ENCODE peak calls at places on chromosomes 7 and 10, in five cellular contexts. Z is mammary epithelial cell, H is lower lobe of right lung, X is psoas muscle, T is HepG2. O is an unnamed sample.

GRCh38 chr7:77627307-77627671 is 69.0 kb upstream of the RSBN1L start:
- DNase-seq in Z (peak; percentile 46), H (no peak), X (no peak), T (no peak), O (no peak)

GRCh38 chr10:80540644-80541143 is 3.0 kb downstream of the SH2D4B start:
- DNase-seq in Z (no peak), H (no peak), X (no peak), T (no peak), O (no peak)

GRCh38 chr7:80511964-80512363 is at the start of gene GNAT3:
- DNase-seq in Z (no peak), H (no peak), X (no peak), T (no peak), O (no peak)

GRCh38 chr7:13009517-13009916 is 322.1 kb downstream of the ARL4A start:
- DNase-seq in Z (no peak), H (no peak), X (no peak), T (no peak), O (no peak)

GRCh38 chr10:32795598-32796183 is 162.3 kb downstream of the ITGB1 start:
- DNase-seq in Z (peak; percentile 17), H (no peak), X (no peak), T (peak; percentile 13), O (no peak)

GRCh38 chr7:67301667-67302066 is 305.0 kb downstream of the TYW1 start:
- DNase-seq in Z (no peak), H (no peak), X (no peak), T (no peak), O (no peak)

GRCh38 chr10:51030480-51030879 is 43.8 kb upstream of the PRKG1 start:
- DNase-seq in Z (no peak), H (no peak), X (no peak), T (no peak), O (no peak)

GRCh38 chr7:141220263-141220662 is 146.4 kb downstream of the TMEM178B start:
- DNase-seq in Z (no peak), H (no peak), X (no peak), T (peak; percentile 12), O (no peak)

GRCh38 chr7:127571741-127572505 is 13.5 kb downstream of the GCC1 start:
- DNase-seq in Z (no peak), H (no peak), X (no peak), T (no peak), O (no peak)

GRCh38 chr10:14074062-14074884 is 256.5 kb downstream of the FRMD4A start:
- DNase-seq in Z (peak; percentile 97), H (peak; percentile 83), X (peak; percentile 89), T (peak; percentile 27), O (no peak)

GRCh38 chr10:29858352-29859267 is 200.8 kb downstream of the JCAD start:
- DNase-seq in Z (peak; percentile 84), H (peak; percentile 75), X (peak; percentile 70), T (peak; percentile 34), O (no peak)

GRCh38 chr7:118104812-118105441 is 79.0 kb upstream of the LSM8 start:
- DNase-seq in Z (peak; percentile 33), H (no peak), X (no peak), T (no peak), O (no peak)

DNA sequence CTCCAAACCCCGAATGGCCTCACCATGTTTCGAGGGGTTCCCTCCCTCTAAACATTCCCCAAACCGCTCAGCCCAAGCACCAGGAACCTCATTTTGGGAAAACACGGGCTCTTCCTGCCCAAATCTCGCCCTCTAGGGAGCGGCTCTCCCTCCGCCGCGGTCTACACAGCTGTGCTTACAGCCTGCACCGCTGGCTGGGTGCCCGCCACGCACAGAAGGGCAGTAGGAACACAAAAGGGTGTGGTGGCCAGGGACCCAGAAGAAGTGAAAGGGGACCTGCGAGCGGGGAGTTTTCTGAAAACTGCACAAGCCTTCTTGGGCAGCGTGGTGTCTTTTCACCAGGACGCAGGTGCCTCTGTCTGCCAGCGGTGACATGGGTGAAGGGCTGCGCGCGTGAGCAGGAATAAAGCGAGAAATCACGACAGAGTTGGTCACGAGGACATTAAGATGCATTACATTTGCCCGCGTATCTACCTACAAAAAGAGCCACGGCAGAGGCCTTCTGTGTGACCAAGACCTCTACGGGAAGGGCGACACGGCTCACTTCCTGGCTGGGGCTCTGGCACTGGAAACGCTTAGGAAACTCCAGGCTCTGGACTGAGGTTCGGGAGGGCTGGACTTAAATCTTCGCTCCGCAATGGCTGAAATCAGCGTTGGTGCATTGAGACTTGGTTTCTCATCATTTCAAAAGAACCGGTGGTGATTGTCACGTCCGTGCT is 171.7 kb downstream of the LSM5 start:
- DNase-seq in Z (no peak), H (no peak), X (no peak), T (no peak), O (no peak)
- H3K4me3 ChIP-seq in Z (no peak overlapping the region), H (peak overlapping the region; percentile 30), X (peak overlapping the region; percentile 25), T (no peak overlapping the region), O (no peak overlapping the region)

GRCh38 chr7:55072251-55072650 is 53.4 kb downstream of the EGFR start:
- DNase-seq in Z (no peak), H (no peak), X (no peak), T (no peak), O (no peak)

GRCh38 chr7:55073051-55073511 is 54.3 kb downstream of the EGFR start:
- DNase-seq in Z (peak; percentile 44), H (no peak), X (no peak), T (no peak), O (no peak)

GRCh38 chr7:55070271-55070743 is 51.5 kb downstream of the EGFR start:
- DNase-seq in Z (no peak), H (no peak), X (no peak), T (peak; percentile 47), O (no peak)

GRCh38 chr7:55070839-55071238 is 52.0 kb downstream of the EGFR start:
- DNase-seq in Z (no peak), H (no peak), X (no peak), T (no peak), O (no peak)

GRCh38 chr7:55071411-55072188 is 52.8 kb downstream of the EGFR start:
- DNase-seq in Z (no peak), H (no peak), X (no peak), T (no peak), O (no peak)
- H3K27ac ChIP-seq in Z (peak overlapping the region; percentile 97), H (peak overlapping the region; percentile 77), X (peak overlapping the region; percentile 76), T (peak overlapping the region; percentile 82), O (no peak overlapping the region)

DNA sequence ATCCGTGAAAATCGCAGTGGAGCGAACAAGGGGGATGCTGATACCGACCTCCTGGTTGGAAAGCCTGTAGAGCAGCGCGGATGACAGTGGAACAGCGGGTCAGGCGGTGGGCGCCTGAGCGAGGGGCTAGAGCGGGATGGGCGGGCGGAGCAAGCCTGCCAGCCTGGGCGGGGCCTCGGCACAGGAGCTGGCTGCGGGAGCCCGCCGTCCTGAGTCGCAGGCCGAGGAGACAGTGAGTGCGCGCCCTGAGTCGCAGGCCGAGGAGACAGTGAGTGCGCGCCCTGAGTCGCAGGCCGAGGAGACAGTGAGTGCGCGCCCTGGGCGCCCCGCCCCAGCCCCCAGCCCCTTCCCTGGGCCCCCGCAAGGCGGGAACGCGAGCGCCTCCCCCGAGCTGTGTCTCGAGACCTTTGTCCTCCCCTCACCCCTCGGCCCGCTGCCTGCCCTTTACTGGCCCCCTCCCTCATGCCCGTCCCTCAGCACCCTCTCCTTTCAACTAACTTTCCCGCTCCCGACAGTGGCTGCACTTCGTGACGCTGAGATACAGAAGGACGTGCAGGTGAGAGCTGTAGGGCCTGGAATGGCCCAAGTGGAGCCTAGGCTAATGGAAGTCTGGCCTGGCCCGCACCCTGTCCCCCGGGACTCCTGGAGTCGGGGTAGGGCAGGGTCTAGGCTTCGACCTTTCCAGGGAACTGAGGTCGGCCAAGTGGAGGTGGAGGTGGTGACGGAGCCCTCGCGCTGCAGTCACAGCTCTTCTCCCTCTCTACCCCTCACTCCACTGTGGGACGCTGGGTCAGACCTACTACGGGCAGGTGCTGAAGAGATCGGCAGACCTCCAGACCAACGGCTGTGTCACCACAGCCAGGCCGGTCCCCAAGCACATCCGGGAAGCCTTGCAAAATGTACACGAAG is at the start of gene AS3MT:
- DNase-seq in Z (no peak), H (no peak), X (peak; percentile 31), T (peak; percentile 38), O (peak; percentile 43)
- H3K4me3 ChIP-seq in Z (peak within 1 kb of the TSS; percentile 33), H (peak within 1 kb of the TSS; percentile 57), X (peak within 1 kb of the TSS; percentile 69), T (peak within 1 kb of the TSS; percentile 71), O (peak within 1 kb of the TSS; percentile 49)

DNA sequence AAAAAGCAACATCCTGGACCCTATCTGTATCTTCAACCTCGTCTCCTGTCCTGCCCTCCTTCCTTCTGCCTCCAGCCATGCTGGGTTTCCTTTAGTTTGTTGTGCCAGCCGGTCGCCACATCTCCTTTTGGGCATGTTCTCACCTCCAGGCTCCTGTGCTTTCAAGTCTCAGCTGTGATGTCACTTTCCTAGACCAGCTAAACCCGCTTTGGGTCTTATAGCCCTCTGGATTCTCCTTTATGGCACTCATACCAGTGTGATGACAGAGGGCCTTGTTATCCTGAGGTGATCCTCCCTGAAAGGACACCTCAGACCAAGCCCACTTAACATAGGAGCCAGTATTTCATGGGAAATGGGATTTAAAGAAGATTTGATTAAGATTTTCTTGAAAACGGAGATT is 108.6 kb downstream of the EMX2 start:
- DNase-seq in Z (no peak), H (no peak), X (no peak), T (no peak), O (no peak)
- H3K27ac ChIP-seq in Z (no peak overlapping the region), H (no peak overlapping the region), X (no peak overlapping the region), T (no peak overlapping the region), O (no peak overlapping the region)

DNA sequence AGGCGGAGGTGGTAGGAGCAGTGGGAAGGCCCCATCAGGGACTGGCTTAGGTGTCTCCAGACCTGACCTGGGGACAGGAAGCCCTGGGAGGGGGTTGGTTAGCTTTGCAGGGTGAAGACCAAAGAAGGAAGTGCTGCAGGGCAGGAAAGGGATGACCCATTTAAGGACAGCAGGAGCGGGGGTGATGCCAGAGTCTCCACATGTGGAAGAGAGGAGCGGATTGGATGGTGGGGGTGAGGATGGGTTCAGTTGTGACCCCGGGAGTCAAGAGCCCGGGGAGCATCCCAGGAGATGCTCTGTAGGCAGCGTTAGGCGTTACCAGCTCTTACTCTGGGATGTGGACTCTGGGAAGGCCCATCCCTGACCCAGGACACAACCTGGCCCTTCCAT is 3.1 kb upstream of the LDB3 start:
- DNase-seq in Z (no peak), H (no peak), X (no peak), T (no peak), O (no peak)
- H3K4me3 ChIP-seq in Z (no peak overlapping the region), H (no peak overlapping the region), X (no peak overlapping the region), T (no peak overlapping the region), O (no peak overlapping the region)

O was measured in iPS DF 6.9.